ENCODE peak calls at places on chromosomes 11 and 22, in six cellular contexts. X, K, F, O, W and T are unnamed samples.

GRCh38 chr11:6544921-6545850 is 48.1 kb downstream of the DNHD1 start:
- DNase-seq in O (no peak), W (no peak), X (no peak), F (no peak), K (no peak), T (no peak)

GRCh38 chr11:288328-289144 is at the start of gene PGGHG:
- DNase-seq in X (no peak), O (no peak), K (no peak), W (no peak), F (no peak), T (no peak)

GRCh38 chr11:73632996-73633395 is 13.4 kb upstream of the PLEKHB1 start:
- DNase-seq in W (no peak), F (no peak), O (no peak), K (no peak), X (no peak), T (no peak)

GRCh38 chr11:26677566-26677965 is 44.3 kb downstream of the SLC5A12 start:
- DNase-seq in X (no peak), F (no peak), O (no peak), W (no peak), K (no peak), T (no peak)

GRCh38 chr11:125165111-125165663 is 636 bp downstream of the PKNOX2 start:
- DNase-seq in K (no peak), O (no peak), X (no peak), W (no peak), F (no peak), T (no peak)

GRCh38 chr22:47432683-47433082 is 670.2 kb downstream of the TBC1D22A start:
- DNase-seq in F (no peak), X (no peak), K (no peak), O (no peak), W (no peak), T (no peak)

GRCh38 chr11:117230286-117230961 is 1.4 kb downstream of the PCSK7 start:
- DNase-seq in F (no peak), K (no peak), X (no peak), W (no peak), O (peak; percentile 45), T (no peak)

GRCh38 chr11:114169321-114169749 is 109.8 kb downstream of the ZBTB16 start:
- DNase-seq in X (no peak), W (no peak), K (no peak), F (no peak), O (no peak), T (no peak)

GRCh38 chr22:29315286-29316195 is at the start of gene RASL10A:
- DNase-seq in F (peak; percentile 51), X (no peak), K (no peak), O (no peak), W (no peak), T (no peak)

GRCh38 chr11:112762686-112763048 is 198.6 kb upstream of the NCAM1 start:
- DNase-seq in K (no peak), F (no peak), W (no peak), O (no peak), X (no peak), T (no peak)

GRCh38 chr11:88552377-88553029 is 215.0 kb upstream of the CTSC start:
- DNase-seq in F (peak; percentile 59), X (peak; percentile 39), K (peak; percentile 48), O (peak; percentile 12), W (peak; percentile 21), T (peak; percentile 59)

GRCh38 chr11:67662806-67663514 is 11.5 kb downstream of the ALDH3B2 start:
- DNase-seq in O (no peak), X (no peak), W (no peak), K (no peak), F (no peak), T (no peak)

GRCh38 chr22:26690654-26691376 is 33.4 kb downstream of the MIAT start:
- DNase-seq in F (no peak), O (no peak), X (no peak), W (no peak), K (no peak), T (no peak)

GRCh38 chr22:22520667-22521602 is 865 bp upstream of the ZNF280A start:
- DNase-seq in F (peak; percentile 85), W (no peak), O (no peak), K (no peak), X (no peak), T (no peak)

GRCh38 chr11:27319065-27319464 is 44.0 kb downstream of the CCDC34 start:
- DNase-seq in F (no peak), X (peak; percentile 48), W (no peak), K (peak; percentile 39), O (peak; percentile 42), T (no peak)

GRCh38 chr11:129248618-129249017 is 56.5 kb upstream of the ARHGAP32 start:
- DNase-seq in F (no peak), O (no peak), W (no peak), K (no peak), X (peak; percentile 77), T (no peak)

GRCh38 chr11:16911658-16912057 is 102.6 kb downstream of the PLEKHA7 start:
- DNase-seq in W (no peak), X (no peak), O (no peak), K (no peak), F (no peak), T (no peak)

GRCh38 chr11:44764583-44764982 is 37.8 kb downstream of the TSPAN18 start:
- DNase-seq in F (no peak), W (no peak), O (no peak), K (no peak), X (no peak), T (no peak)

GRCh38 chr11:71431271-71431670 is 16.9 kb downstream of the DHCR7 start:
- DNase-seq in K (no peak), F (no peak), X (no peak), W (no peak), O (no peak), T (no peak)

GRCh38 chr11:46252373-46252914 is 25.0 kb upstream of the CREB3L1 start:
- DNase-seq in F (no peak), O (no peak), K (no peak), X (peak; percentile 89), W (no peak), T (no peak)
- TF ChIP-seq ZNF274 in F (no peak), O (no peak), K (no peak), X (no peak), W (no peak), T (no peak)

GRCh38 chr11:10380921-10381320 is 74.1 kb upstream of the AMPD3 start:
- DNase-seq in W (no peak), F (no peak), X (no peak), O (no peak), K (no peak), T (no peak)

GRCh38 chr11:10379022-10379421 is 74.1 kb downstream of the ADM start:
- DNase-seq in X (no peak), W (no peak), K (no peak), F (peak; percentile 64), O (no peak), T (no peak)

GRCh38 chr11:10378362-10378761 is 73.5 kb downstream of the ADM start:
- DNase-seq in X (no peak), F (no peak), O (no peak), W (no peak), K (no peak), T (no peak)

GRCh38 chr11:10379433-10379832 is 74.6 kb downstream of the ADM start:
- DNase-seq in O (no peak), X (no peak), K (no peak), F (no peak), W (no peak), T (no peak)

DNA sequence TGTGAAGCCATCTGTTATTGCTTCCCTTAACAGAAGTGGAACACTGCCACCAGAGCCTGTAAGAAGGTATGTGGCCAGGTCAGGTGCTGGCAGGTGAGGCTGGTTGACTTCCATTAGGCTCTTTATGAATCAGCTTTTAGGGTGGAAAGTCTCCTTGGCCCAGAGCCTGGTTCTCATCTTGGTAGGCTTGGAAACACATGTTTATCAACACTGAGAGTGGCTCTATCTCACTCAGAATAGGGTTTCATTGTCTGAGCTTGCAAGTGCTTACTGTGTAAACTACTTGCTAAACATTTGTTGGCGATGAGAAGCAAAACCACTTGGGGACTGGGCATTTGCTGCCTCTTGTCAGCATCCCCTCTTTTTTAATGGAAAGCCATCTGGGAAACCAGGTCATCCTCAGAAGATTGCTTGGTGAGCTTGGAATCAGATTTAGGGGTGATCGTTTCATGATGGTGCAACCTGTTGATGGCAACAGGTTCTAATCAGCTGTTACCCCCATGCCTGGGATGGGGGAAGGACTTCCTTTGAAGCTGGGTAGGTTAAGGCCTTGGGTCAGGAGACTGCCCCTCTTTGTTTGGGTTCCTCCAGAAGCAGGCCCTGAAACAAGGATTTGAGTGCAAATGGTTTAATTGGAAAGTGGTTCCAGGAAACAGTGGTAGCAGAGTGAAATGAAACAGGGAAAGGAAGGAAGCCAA is 75.0 kb upstream of the AMPD3 start:
- DNase-seq in X (no peak), F (no peak), W (no peak), K (no peak), O (no peak), T (no peak)
- TF ChIP-seq ZNF274 in X (no peak), F (no peak), W (no peak), K (no peak), O (no peak), T (no peak)

DNA sequence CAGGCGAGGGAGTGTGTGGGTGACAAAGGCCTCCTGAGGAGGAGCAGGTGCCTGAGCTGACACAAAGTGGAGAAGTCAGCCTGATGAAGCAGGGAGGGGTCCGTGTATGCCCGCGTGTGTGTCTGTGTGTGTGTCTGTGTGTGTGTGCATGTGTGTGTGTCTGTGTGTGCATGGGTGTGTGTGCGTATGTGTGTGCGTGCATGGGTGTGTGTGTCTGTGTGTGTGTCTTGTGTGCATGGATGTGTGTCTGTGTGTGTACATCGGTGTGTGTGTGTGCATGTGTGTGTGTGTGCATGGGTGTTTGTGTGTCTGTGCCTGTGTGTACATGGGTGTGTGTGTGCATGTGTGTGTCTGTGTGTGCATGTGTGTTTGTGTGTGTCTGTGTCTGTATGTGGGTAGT is 65.6 kb upstream of the EIF3D start:
- DNase-seq in O (no peak), X (no peak), W (no peak), K (no peak), F (no peak), T (no peak)
- TF ChIP-seq ZNF274 in O (no peak), X (no peak), W (no peak), K (no peak), F (no peak), T (no peak)

GRCh38 chr11:10908215-10908990 is 50.5 kb upstream of the ZBED5 start:
- DNase-seq in X (no peak), O (no peak), F (no peak), W (no peak), K (no peak), T (peak; percentile 28)
- TF ChIP-seq ZNF274 in X (no peak), O (no peak), F (no peak), W (no peak), K (no peak), T (no peak)

GRCh38 chr11:70323811-70324210 is 53.3 kb downstream of the PPFIA1 start:
- DNase-seq in F (no peak), K (no peak), O (no peak), X (no peak), W (no peak), T (no peak)

GRCh38 chr11:70317576-70318305 is 47.3 kb downstream of the PPFIA1 start:
- DNase-seq in F (no peak), X (no peak), O (no peak), K (no peak), W (no peak), T (no peak)

GRCh38 chr11:70315726-70316125 is 45.2 kb downstream of the PPFIA1 start:
- DNase-seq in O (no peak), X (no peak), W (no peak), K (no peak), F (no peak), T (no peak)

GRCh38 chr11:70322653-70323052 is 52.2 kb downstream of the PPFIA1 start:
- DNase-seq in W (no peak), O (no peak), X (no peak), K (no peak), F (no peak), T (peak; percentile 6)

GRCh38 chr11:70319694-70320093 is 49.2 kb downstream of the PPFIA1 start:
- DNase-seq in O (no peak), W (no peak), X (no peak), F (no peak), K (no peak), T (peak; percentile 43)
- TF ChIP-seq ZNF274 in O (no peak), W (no peak), X (no peak), F (no peak), K (no peak), T (no peak)